ENCODE peak calls at places on chromosomes 3 and 15, in nine cellular contexts. V is H1, W is stomach, P is GM12878, C is sigmoid colon, N is K562, B is ovary, M is A549, A is suprapubic skin. R is an unnamed sample.

GRCh38 chr15:77831989-77832388 is 199.3 kb upstream of the LINGO1 start:
- DNase-seq in V (no peak), W (no peak), P (no peak), C (peak), N (no peak), B (no peak), M (no peak), A (peak), R (no peak)

GRCh38 chr3:45664558-45664957 is 24.6 kb upstream of the SACM1L start:
- DNase-seq in V (no peak), W (peak), P (peak), C (no peak), N (no peak), B (no peak), M (no peak), A (no peak), R (no peak)

GRCh38 chr3:47041114-47041513 is 61.6 kb downstream of the NBEAL2 start:
- DNase-seq in V (no peak), W (no peak), P (no peak), C (no peak), N (no peak), B (no peak), M (no peak), A (no peak), R (no peak)

GRCh38 chr15:90345859-90346258 is 6.2 kb upstream of the ZNF774 start:
- DNase-seq in V (no peak), W (no peak), P (no peak), C (no peak), N (no peak), B (no peak), M (no peak), A (peak), R (peak)

GRCh38 chr3:27914199-27914598 is 192.1 kb upstream of the EOMES start:
- DNase-seq in V (no peak), W (no peak), P (no peak), C (no peak), N (no peak), B (no peak), M (no peak), A (no peak), R (no peak)

GRCh38 chr3:112395166-112395894 is 62.4 kb downstream of the CD200 start:
- DNase-seq in V (no peak), W (no peak), P (no peak), C (no peak), N (no peak), B (no peak), M (no peak), A (no peak), R (no peak)

GRCh38 chr3:102090646-102091045 is 241.3 kb downstream of the NFKBIZ start:
- DNase-seq in V (no peak), W (no peak), P (no peak), C (no peak), N (no peak), B (no peak), M (no peak), A (no peak), R (no peak)

GRCh38 chr3:174002543-174002942 is 605.0 kb downstream of the NLGN1 start:
- DNase-seq in V (no peak), W (no peak), P (no peak), C (no peak), N (no peak), B (no peak), M (no peak), A (no peak), R (no peak)

GRCh38 chr3:43523454-43524053 is 98.3 kb downstream of the ANO10 start:
- DNase-seq in V (no peak), W (no peak), P (peak), C (no peak), N (peak), B (no peak), M (no peak), A (no peak), R (no peak)

GRCh38 chr3:46576-46975 is 150.0 kb upstream of the CHL1 start:
- DNase-seq in V (no peak), W (no peak), P (no peak), C (no peak), N (no peak), B (no peak), M (no peak), A (no peak), R (no peak)

GRCh38 chr3:141115752-141116541 is 64.8 kb downstream of the SPSB4 start:
- DNase-seq in V (no peak), W (no peak), P (no peak), C (peak), N (no peak), B (peak), M (no peak), A (no peak), R (no peak)

GRCh38 chr3:98817546-98817945 is 54.4 kb downstream of the ST3GAL6 start:
- DNase-seq in V (no peak), W (no peak), P (no peak), C (no peak), N (peak), B (no peak), M (peak), A (no peak), R (no peak)

GRCh38 chr15:90957105-90957790 is 2.6 kb downstream of the RCCD1 start:
- DNase-seq in V (no peak), W (peak), P (no peak), C (no peak), N (no peak), B (peak), M (no peak), A (no peak), R (no peak)

GRCh38 chr15:39623550-39623931 is 42.7 kb downstream of the THBS1 start:
- DNase-seq in V (no peak), W (no peak), P (peak), C (no peak), N (no peak), B (no peak), M (no peak), A (no peak), R (no peak)

DNA sequence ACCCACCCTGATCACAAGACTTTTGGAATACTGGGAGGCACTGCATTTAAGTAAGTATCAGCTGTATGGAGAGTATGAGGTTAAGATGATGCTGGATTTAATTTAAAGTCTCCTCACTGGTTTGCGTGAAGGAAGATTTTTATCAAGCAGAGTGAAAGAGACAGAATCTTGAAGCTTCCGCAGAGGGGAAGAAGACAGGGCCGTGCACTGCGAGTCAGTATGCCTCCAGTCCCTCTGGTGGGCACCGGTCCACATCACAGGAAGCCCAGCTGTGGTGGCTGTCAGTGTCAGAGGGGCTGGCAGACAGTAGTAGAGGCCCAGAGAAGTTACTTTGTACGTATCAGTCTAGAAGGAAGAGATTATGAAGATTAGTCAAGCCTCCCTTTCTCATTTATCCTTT is 379.0 kb upstream of the TPRG1 start:
- DNase-seq in V (no peak), W (no peak), P (no peak), C (no peak), N (no peak), B (peak), M (no peak), A (no peak), R (no peak)
- TF ChIP-seq CTCF in V (peak), W (no peak), P (no peak), C (no peak), N (no peak), B (no peak), M (no peak), A (no peak), R (peak)

GRCh38 chr3:50321146-50321843 is 1.2 kb downstream of the HYAL2 start:
- DNase-seq in V (peak), W (peak), P (peak), C (peak), N (peak), B (peak), M (peak), A (peak), R (peak)
- TF ChIP-seq EP300 in V (peak), W (no peak), P (no peak), C (no peak), N (peak), B (no peak), M (no peak), A (no peak), R (peak)

GRCh38 chr15:19973718-19974117 is 567.9 kb downstream of the GOLGA6L6 start:
- DNase-seq in V (no peak), W (no peak), P (no peak), C (no peak), N (peak), B (no peak), M (no peak), A (no peak), R (no peak)
- TF ChIP-seq CTCF in V (no peak), W (no peak), P (no peak), C (no peak), N (no peak), B (no peak), M (no peak), A (no peak), R (no peak)

GRCh38 chr3:52805270-52806039 is 10.9 kb downstream of the ITIH3 start:
- DNase-seq in V (no peak), W (no peak), P (no peak), C (no peak), N (peak), B (no peak), M (no peak), A (no peak), R (no peak)
- TF ChIP-seq EP300 in V (no peak), W (no peak), P (no peak), C (no peak), N (no peak), B (no peak), M (no peak), A (no peak), R (no peak)

GRCh38 chr3:194156095-194156494 is 20.1 kb downstream of the HES1 start:
- DNase-seq in V (no peak), W (no peak), P (no peak), C (no peak), N (no peak), B (no peak), M (no peak), A (no peak), R (no peak)
- TF ChIP-seq CTCF in V (no peak), W (no peak), P (no peak), C (no peak), N (no peak), B (no peak), M (no peak), A (no peak), R (no peak)

GRCh38 chr3:197293605-197294237 is 4.7 kb downstream of the DLG1 start:
- DNase-seq in V (no peak), W (no peak), P (no peak), C (no peak), N (no peak), B (no peak), M (no peak), A (no peak), R (no peak)
- TF ChIP-seq EP300 in V (no peak), W (no peak), P (no peak), C (no peak), N (no peak), B (no peak), M (no peak), A (no peak), R (no peak)

GRCh38 chr3:148962513-148962912 is 28.8 kb upstream of the GYG1 start:
- DNase-seq in V (peak), W (no peak), P (no peak), C (no peak), N (peak), B (no peak), M (peak), A (no peak), R (no peak)
- TF ChIP-seq CTCF in V (peak), W (no peak), P (no peak), C (no peak), N (peak), B (no peak), M (peak), A (no peak), R (no peak)